ENCODE peak calls at places on chromosomes 5 and 9, in seven cellular contexts. U is NCI-H2107; B is CD4-positive, alpha-beta memory T cell; F is activated CD8-positive, alpha-beta memory T cell treated with anti-CD3 and anti-CD28 coated beads, Interleukin-2, amount 50 U/mL, for 48 hours; A is GOT3; M is RWPE1; O is putamen. H is an unnamed sample.

GRCh38 chr5:1255081-1255561 is 29.9 kb downstream of the SLC6A18 start:
- DNase-seq in U (peak; percentile 89), B (peak; percentile 59), F (no peak), A (no peak), M (no peak), O (no peak), H (no peak)

GRCh38 chr9:2800385-2801179 is 43.3 kb downstream of the PUM3 start:
- DNase-seq in U (no peak), B (no peak), F (no peak), A (no peak), M (no peak), O (no peak), H (peak; percentile 20)

GRCh38 chr9:126342621-126343031 is 16.0 kb downstream of the MVB12B start:
- DNase-seq in U (no peak), B (no peak), F (no peak), A (no peak), M (no peak), O (no peak), H (no peak)

GRCh38 chr5:112203229-112203628 is 215.8 kb downstream of the EPB41L4A start:
- DNase-seq in U (no peak), B (no peak), F (no peak), A (no peak), M (no peak), O (no peak), H (no peak)

GRCh38 chr5:88480766-88481499 is 212.3 kb upstream of the TMEM161B start:
- DNase-seq in U (no peak), B (no peak), F (no peak), A (no peak), M (no peak), O (no peak), H (no peak)

GRCh38 chr5:178120661-178121357 is 7.5 kb downstream of the N4BP3 start:
- DNase-seq in U (peak; percentile 72), B (peak; percentile 92), F (peak; percentile 87), A (no peak), M (peak; percentile 53), O (peak; percentile 39), H (peak; percentile 97)

GRCh38 chr5:141543053-141543452 is 54.2 kb downstream of the PCDHGC5 start:
- DNase-seq in U (no peak), B (no peak), F (no peak), A (no peak), M (no peak), O (no peak), H (no peak)

GRCh38 chr5:37533851-37534250 is 154.7 kb downstream of the WDR70 start:
- DNase-seq in U (no peak), B (no peak), F (no peak), A (no peak), M (peak; percentile 49), O (no peak), H (no peak)

GRCh38 chr5:63760965-63761364 is 201.3 kb downstream of the HTR1A start:
- DNase-seq in U (no peak), B (no peak), F (no peak), A (no peak), M (no peak), O (no peak), H (no peak)

GRCh38 chr5:34677428-34677827 is 21.3 kb downstream of the RAI14 start:
- DNase-seq in U (no peak), B (no peak), F (no peak), A (no peak), M (no peak), O (no peak), H (no peak)

GRCh38 chr5:31963961-31964360 is 210.2 kb downstream of the GOLPH3 start:
- DNase-seq in U (no peak), B (no peak), F (no peak), A (no peak), M (peak; percentile 31), O (no peak), H (no peak)

GRCh38 chr5:76114192-76114795 is 31.1 kb downstream of the SV2C start:
- DNase-seq in U (no peak), B (no peak), F (no peak), A (no peak), M (no peak), O (no peak), H (no peak)

GRCh38 chr5:92687793-92688467 is 893.1 kb downstream of the NR2F1-AS1 start:
- DNase-seq in U (no peak), B (no peak), F (no peak), A (no peak), M (peak; percentile 5), O (peak; percentile 18), H (peak; percentile 77)

GRCh38 chr5:61496406-61497307 is 164.6 kb downstream of the ZSWIM6 start:
- DNase-seq in U (no peak), B (no peak), F (no peak), A (no peak), M (no peak), O (peak; percentile 74), H (no peak)

GRCh38 chr9:70031141-70031545 is 12.5 kb upstream of the MAMDC2 start:
- DNase-seq in U (no peak), B (no peak), F (no peak), A (no peak), M (peak; percentile 50), O (no peak), H (no peak)

GRCh38 chr5:135232958-135233357 is 166.1 kb downstream of the MACROH2A1 start:
- DNase-seq in U (no peak), B (no peak), F (no peak), A (no peak), M (no peak), O (no peak), H (no peak)

GRCh38 chr5:81422671-81423070 is 28.7 kb upstream of the ACOT12 start:
- DNase-seq in U (no peak), B (no peak), F (no peak), A (no peak), M (peak; percentile 26), O (no peak), H (peak; percentile 50)

GRCh38 chr9:93059960-93060591 is 1.6 kb downstream of the SUSD3 start:
- DNase-seq in U (no peak), B (no peak), F (no peak), A (no peak), M (no peak), O (no peak), H (no peak)

GRCh38 chr5:110705349-110705748 is 21.1 kb downstream of the TMEM232 start:
- DNase-seq in U (no peak), B (no peak), F (no peak), A (no peak), M (no peak), O (no peak), H (no peak)

GRCh38 chr9:87573841-87574342 is 76.2 kb downstream of the DAPK1 start:
- DNase-seq in U (no peak), B (no peak), F (no peak), A (no peak), M (no peak), O (no peak), H (no peak)

GRCh38 chr9:129458663-129459549 is 162.0 kb downstream of the C9orf50 start:
- DNase-seq in U (peak; percentile 62), B (peak; percentile 54), F (peak; percentile 68), A (no peak), M (no peak), O (peak; percentile 62), H (no peak)

GRCh38 chr5:142110046-142110531 is 1.5 kb downstream of the NDFIP1 start:
- DNase-seq in U (no peak), B (no peak), F (no peak), A (no peak), M (peak; percentile 36), O (peak; percentile 19), H (peak; percentile 35)

GRCh38 chr9:115022760-115023434 is 92.5 kb upstream of the TNFSF8 start:
- DNase-seq in U (no peak), B (no peak), F (no peak), A (no peak), M (no peak), O (no peak), H (no peak)

GRCh38 chr9:93826209-93826608 is 128.9 kb downstream of the BARX1 start:
- DNase-seq in U (no peak), B (no peak), F (peak; percentile 85), A (no peak), M (no peak), O (no peak), H (no peak)

GRCh38 chr5:177442066-177442836 is 4.4 kb upstream of the PRR7 start:
- DNase-seq in U (no peak), B (no peak), F (peak; percentile 59), A (no peak), M (no peak), O (no peak), H (no peak)

GRCh38 chr9:21070171-21070571 is 7.6 kb downstream of the IFNB1 start:
- DNase-seq in U (no peak), B (no peak), F (no peak), A (no peak), M (peak; percentile 74), O (peak; percentile 29), H (no peak)

GRCh38 chr5:81815318-81815717 is 64.4 kb upstream of the SSBP2 start:
- DNase-seq in U (no peak), B (no peak), F (no peak), A (no peak), M (no peak), O (no peak), H (no peak)

GRCh38 chr9:114697951-114698351 is 16.0 kb upstream of the TEX48 start:
- DNase-seq in U (no peak), B (no peak), F (no peak), A (no peak), M (no peak), O (no peak), H (no peak)

GRCh38 chr9:70533492-70533891 is 119.0 kb upstream of the KLF9 start:
- DNase-seq in U (no peak), B (no peak), F (no peak), A (no peak), M (no peak), O (no peak), H (no peak)

GRCh38 chr9:122392714-122393113 is 21.9 kb downstream of the PTGS1 start:
- DNase-seq in U (no peak), B (no peak), F (no peak), A (no peak), M (no peak), O (no peak), H (no peak)

GRCh38 chr5:145681686-145682085 is 153.5 kb downstream of the PRELID2 start:
- DNase-seq in U (peak; percentile 22), B (no peak), F (no peak), A (no peak), M (peak; percentile 80), O (peak; percentile 42), H (peak; percentile 50)

GRCh38 chr5:149399775-149400174 is 20.7 kb upstream of the IL17B start:
- DNase-seq in U (no peak), B (no peak), F (no peak), A (no peak), M (no peak), O (no peak), H (no peak)

GRCh38 chr5:43661102-43661501 is 58.1 kb downstream of the NNT start:
- DNase-seq in U (no peak), B (no peak), F (no peak), A (no peak), M (no peak), O (no peak), H (no peak)

GRCh38 chr5:113989913-113990305 is 372.0 kb upstream of the KCNN2 start:
- DNase-seq in U (no peak), B (no peak), F (no peak), A (no peak), M (no peak), O (no peak), H (no peak)

GRCh38 chr5:172499287-172499686 is 45.0 kb upstream of the SH3PXD2B start:
- DNase-seq in U (no peak), B (no peak), F (no peak), A (no peak), M (no peak), O (no peak), H (no peak)

GRCh38 chr5:34660444-34660843 is 4.3 kb downstream of the RAI14 start:
- DNase-seq in U (no peak), B (no peak), F (no peak), A (no peak), M (no peak), O (no peak), H (no peak)

H was measured in HuH-7.